ENCODE peak calls at places on chromosomes 11 and 22, in six cellular contexts. U, K, M, I, E and C are unnamed samples.

GRCh38 chr22:28129319-28129962 is 210.4 kb upstream of the PITPNB start:
- DNase-seq in I (no peak), M (no peak), K (no peak), U (no peak), E (no peak), C (no peak)

GRCh38 chr11:76329983-76330382 is 50.9 kb downstream of the THAP12 start:
- DNase-seq in K (no peak), I (peak), U (no peak), E (no peak), M (no peak), C (no peak)

GRCh38 chr11:69708731-69709401 is 5.0 kb upstream of the FGF19 start:
- DNase-seq in K (no peak), U (no peak), M (no peak), I (peak), E (no peak), C (no peak)

GRCh38 chr22:28629420-28630184 is 50.0 kb downstream of the TTC28 start:
- DNase-seq in M (peak), I (peak), K (peak), E (no peak), U (no peak), C (peak)

GRCh38 chr11:72631806-72632731 is 42.2 kb downstream of the PDE2A start:
- DNase-seq in E (no peak), K (no peak), I (no peak), U (peak), M (peak), C (no peak)

GRCh38 chr11:44058275-44058674 is 7.8 kb upstream of the ACCS start:
- DNase-seq in M (no peak), U (no peak), I (no peak), K (no peak), E (no peak), C (no peak)

GRCh38 chr11:19602406-19602805 is 110.2 kb upstream of the NAV2 start:
- DNase-seq in K (no peak), M (no peak), U (no peak), I (no peak), E (no peak), C (no peak)

GRCh38 chr11:18548001-18548400 is 21.3 kb upstream of the TSG101 start:
- DNase-seq in E (no peak), U (no peak), M (no peak), I (no peak), K (no peak), C (no peak)

GRCh38 chr22:27509132-27509920 is 292.2 kb downstream of the MN1 start:
- DNase-seq in U (no peak), E (no peak), K (no peak), M (no peak), I (no peak), C (no peak)

GRCh38 chr11:13963949-13964770 is 1.6 kb downstream of the SPON1 start:
- DNase-seq in U (no peak), E (no peak), K (no peak), M (no peak), I (no peak), C (no peak)

GRCh38 chr22:48565901-48566501 is 1261.7 kb downstream of the BRD1 start:
- DNase-seq in U (no peak), M (no peak), I (no peak), E (no peak), K (no peak), C (no peak)

GRCh38 chr22:45154383-45154782 is 9.3 kb upstream of the NUP50 start:
- DNase-seq in U (peak), K (no peak), E (no peak), M (no peak), I (no peak), C (no peak)

GRCh38 chr22:48889209-48889830 is 938.4 kb downstream of the BRD1 start:
- DNase-seq in E (no peak), M (no peak), I (no peak), U (no peak), K (no peak), C (no peak)

GRCh38 chr22:42708393-42708792 is 12.3 kb downstream of the A4GALT start:
- DNase-seq in U (no peak), E (no peak), K (no peak), M (no peak), I (no peak), C (no peak)

GRCh38 chr11:62505112-62505783 is 41.4 kb downstream of the AHNAK start:
- DNase-seq in U (no peak), K (no peak), M (peak), I (no peak), E (no peak), C (peak)
- TF ChIP-seq MYC in U (no peak), K (no peak), M (no peak), I (no peak), E (no peak), C (no peak)

GRCh38 chr11:133829566-133829965 is 15.7 kb downstream of the SPATA19 start:
- DNase-seq in I (no peak), K (no peak), E (no peak), M (no peak), U (no peak), C (no peak)

GRCh38 chr11:133828861-133829260 is 16.5 kb downstream of the SPATA19 start:
- DNase-seq in I (no peak), U (no peak), M (no peak), K (no peak), E (no peak), C (no peak)

GRCh38 chr11:133833101-133833898 is 12.0 kb downstream of the SPATA19 start:
- DNase-seq in E (no peak), M (no peak), I (no peak), K (no peak), U (no peak), C (no peak)

GRCh38 chr11:133832096-133833081 is 12.9 kb downstream of the SPATA19 start:
- DNase-seq in I (no peak), U (no peak), M (no peak), E (no peak), K (no peak), C (no peak)

DNA sequence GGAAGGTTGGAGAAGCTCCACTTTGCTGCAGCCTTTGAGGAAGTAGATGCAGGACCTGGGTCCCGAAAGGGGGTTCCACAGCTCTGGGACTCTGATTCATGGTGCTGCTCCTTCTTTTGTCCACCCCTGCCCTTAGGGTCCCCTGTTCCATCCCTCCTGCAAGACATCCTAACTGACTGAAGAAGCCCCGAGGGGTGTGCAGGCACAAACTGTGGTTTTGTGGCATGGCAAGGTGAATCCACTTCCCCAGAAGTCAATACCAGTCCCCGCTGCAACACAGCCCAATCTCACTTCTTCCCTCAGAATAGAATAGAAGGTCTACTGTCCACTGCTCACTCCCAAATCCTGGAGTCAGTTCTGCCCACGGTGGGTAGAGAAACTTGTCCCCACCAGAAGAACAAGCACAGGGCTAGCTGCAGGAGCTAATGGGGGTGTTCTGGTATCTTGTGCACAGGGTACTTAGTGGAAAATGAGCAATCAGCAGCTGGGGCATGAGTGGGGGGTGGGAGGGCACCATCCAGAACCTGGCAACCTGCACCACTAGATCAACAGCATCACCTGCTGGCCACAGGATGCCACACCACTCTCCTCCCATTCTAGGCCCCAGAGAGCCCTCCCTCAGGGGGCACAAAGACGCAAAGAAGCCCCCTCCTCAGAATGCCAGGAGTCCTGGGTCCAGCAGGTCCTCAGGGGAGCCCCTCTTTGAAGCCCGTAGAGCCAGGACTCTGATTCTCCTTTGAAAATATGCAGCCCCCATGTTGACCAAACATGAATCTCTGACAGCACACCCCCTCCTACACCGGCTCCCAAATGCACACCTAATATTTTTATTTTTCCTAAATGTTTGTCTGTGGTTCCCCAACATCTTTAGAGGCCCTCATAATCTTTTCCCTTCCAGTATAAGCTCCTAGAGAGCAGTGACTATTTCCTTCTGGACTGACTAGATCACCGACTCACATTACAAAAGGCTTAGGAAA is 14.1 kb downstream of the SPATA19 start:
- DNase-seq in M (no peak), I (no peak), K (no peak), E (no peak), U (no peak), C (no peak)
- TF ChIP-seq CTCF in M (no peak), I (peak), K (no peak), E (peak), U (no peak), C (peak)

GRCh38 chr22:37929390-37929789 is 23.3 kb downstream of the MICALL1 start:
- DNase-seq in M (no peak), E (no peak), I (no peak), K (no peak), U (no peak), C (no peak)

GRCh38 chr22:37930952-37931440 is 22.4 kb downstream of the C22orf23 start:
- DNase-seq in M (no peak), U (peak), I (no peak), K (no peak), E (no peak), C (no peak)

GRCh38 chr22:37932401-37932800 is 21.0 kb downstream of the C22orf23 start:
- DNase-seq in M (no peak), I (no peak), U (no peak), K (no peak), E (no peak), C (no peak)

GRCh38 chr22:37931893-37932389 is 21.5 kb downstream of the C22orf23 start:
- DNase-seq in I (no peak), E (no peak), U (no peak), M (no peak), K (no peak), C (no peak)

DNA sequence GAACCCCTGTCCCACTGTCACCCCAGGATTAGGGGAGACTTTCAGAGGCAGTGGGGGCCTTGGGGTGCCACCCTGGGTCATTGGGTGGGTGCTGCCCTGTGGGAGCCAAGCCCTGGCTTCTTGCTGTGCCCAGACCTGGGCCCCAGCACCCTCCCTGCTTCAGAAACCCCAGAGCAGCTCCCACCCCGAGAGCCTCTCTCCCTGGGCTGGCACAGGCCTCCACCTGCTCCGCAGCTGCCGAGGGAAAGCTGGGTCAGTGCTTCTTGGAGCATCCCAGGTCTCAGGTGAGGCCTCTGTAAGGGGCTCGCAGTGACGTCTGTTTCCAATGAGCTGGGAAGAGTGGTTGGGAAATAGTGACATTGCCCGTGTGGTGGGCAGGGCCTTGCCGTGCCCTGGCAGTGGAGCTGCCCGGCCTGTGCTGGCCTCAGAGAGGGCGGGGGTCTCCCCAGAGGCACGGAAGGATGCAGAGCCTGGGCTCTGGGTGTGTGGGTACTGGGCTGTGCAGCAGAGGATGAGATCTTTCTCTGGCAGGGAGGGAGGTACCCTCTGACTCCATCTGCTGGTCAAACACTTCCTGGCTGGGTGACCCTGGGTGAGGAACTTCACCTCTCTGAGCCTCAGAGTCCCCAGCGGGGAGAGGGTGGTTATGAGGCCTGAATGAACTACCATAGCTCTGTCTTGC is 23.0 kb downstream of the C22orf23 start:
- DNase-seq in K (peak), E (no peak), I (no peak), U (no peak), M (no peak), C (peak)
- TF ChIP-seq MYC in K (no peak), E (no peak), I (no peak), U (no peak), M (no peak), C (no peak)

DNA sequence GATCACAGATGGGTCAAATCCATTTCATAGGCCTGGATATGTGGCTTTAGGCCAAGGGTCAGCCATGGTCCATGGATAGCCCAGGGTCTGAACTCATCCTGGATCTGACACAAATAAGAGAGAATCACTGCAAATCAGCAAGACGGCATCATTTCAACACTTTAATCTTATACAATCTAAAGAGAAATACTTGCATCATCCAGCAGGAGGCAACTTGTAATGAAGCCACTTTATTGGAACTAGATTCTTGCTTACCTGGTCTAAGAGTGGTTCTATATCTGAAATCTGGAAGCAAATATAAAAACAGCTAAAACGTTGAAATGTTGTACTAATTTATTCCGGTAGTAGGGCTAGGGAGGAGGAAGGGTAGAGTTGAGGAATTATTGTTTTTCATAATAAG is 870.1 kb downstream of the JRKL start:
- DNase-seq in I (no peak), K (no peak), U (no peak), E (no peak), M (no peak), C (no peak)
- TF ChIP-seq CTCF in I (no peak), K (no peak), U (no peak), E (no peak), M (no peak), C (no peak)

DNA sequence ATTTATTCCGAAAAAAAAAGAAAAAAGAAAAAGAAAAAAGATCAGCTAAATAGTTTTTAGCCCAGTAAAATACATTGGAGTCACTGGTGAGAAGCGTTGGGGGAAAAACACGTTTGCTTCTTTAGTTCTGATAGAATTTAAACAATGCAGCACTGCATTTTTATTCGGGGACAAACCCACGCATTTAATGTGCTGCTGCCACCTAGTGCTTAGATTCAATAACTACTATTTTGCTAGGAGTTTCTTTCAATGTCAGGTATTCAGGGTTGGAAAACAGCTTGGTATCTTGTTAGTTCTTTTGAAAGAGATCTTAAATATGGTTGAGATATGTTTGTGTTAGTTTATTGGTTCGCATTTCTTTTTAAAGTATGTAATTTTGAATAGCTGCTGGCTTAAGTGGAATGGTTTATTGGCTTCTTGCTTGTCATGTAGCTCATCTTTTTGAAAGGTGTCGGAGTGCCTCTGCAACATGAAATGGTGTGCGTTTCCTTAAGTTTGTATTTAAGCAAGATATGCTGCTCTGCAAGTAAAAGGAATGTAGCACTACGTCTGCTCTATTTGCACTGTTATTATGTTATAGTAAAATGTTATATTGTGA is 41.9 kb downstream of the SVIP start:
- DNase-seq in E (no peak), U (peak), I (peak), K (peak), M (peak), C (peak)
- TF ChIP-seq MYC in E (no peak), U (no peak), I (no peak), K (no peak), M (no peak), C (no peak)